ENCODE peak calls at places on chromosomes 12 and 14, in six cellular contexts. O is Calu3, K is body of pancreas, T is glutamatergic neuron, P is IMR-90, I is progenitor cell of endocrine pancreas. A is an unnamed sample.

GRCh38 chr14:69605761-69606160 is 5.6 kb upstream of the SUSD6 start:
- DNase-seq in I (no peak), P (no peak), T (no peak), O (no peak), K (no peak), A (no peak)

GRCh38 chr12:53047221-53048032 is 2.4 kb upstream of the TNS2 start:
- DNase-seq in P (peak; percentile 69), I (peak; percentile 79), K (peak; percentile 86), T (peak; percentile 83), O (peak; percentile 70), A (peak; percentile 65)

GRCh38 chr14:44662250-44662891 is 155.3 kb upstream of the FSCB start:
- DNase-seq in O (no peak), K (no peak), P (no peak), T (no peak), I (no peak), A (no peak)

GRCh38 chr12:108700833-108701450 is 30.4 kb downstream of the CORO1C start:
- DNase-seq in K (no peak), O (no peak), I (no peak), T (no peak), P (no peak), A (no peak)

GRCh38 chr14:100691395-100692025 is 35.2 kb upstream of the DLK1 start:
- DNase-seq in P (no peak), O (no peak), K (peak; percentile 53), I (no peak), T (no peak), A (no peak)

GRCh38 chr12:119061208-119061796 is 80.0 kb downstream of the SRRM4 start:
- DNase-seq in T (no peak), K (peak; percentile 86), O (peak; percentile 49), P (peak; percentile 7), I (peak; percentile 64), A (peak; percentile 77)

GRCh38 chr12:646303-647038 is 16.8 kb downstream of the NINJ2 start:
- DNase-seq in I (no peak), P (no peak), K (peak; percentile 26), T (no peak), O (no peak), A (no peak)

GRCh38 chr12:13288501-13288900 is 92.0 kb downstream of the EMP1 start:
- DNase-seq in I (no peak), T (no peak), P (peak; percentile 3), O (no peak), K (no peak), A (no peak)

GRCh38 chr14:93960108-93960475 is 16.3 kb downstream of the ASB2 start:
- DNase-seq in O (no peak), I (no peak), P (peak; percentile 4), K (no peak), T (no peak), A (no peak)

GRCh38 chr14:75452900-75453816 is 25.3 kb downstream of the JDP2 start:
- DNase-seq in I (peak; percentile 19), O (peak; percentile 57), K (peak; percentile 52), T (peak; percentile 31), P (peak; percentile 89), A (peak; percentile 36)

GRCh38 chr14:95614335-95614734 is 71.9 kb upstream of the TCL1B start:
- DNase-seq in I (no peak), P (no peak), T (no peak), O (no peak), K (peak; percentile 43), A (no peak)

GRCh38 chr12:94149781-94150482 is 1.6 kb downstream of the PLXNC1 start:
- DNase-seq in P (no peak), I (peak; percentile 20), T (peak; percentile 64), O (no peak), K (peak; percentile 53), A (no peak)

GRCh38 chr14:65850429-65851145 is 438.1 kb downstream of the FUT8 start:
- DNase-seq in P (no peak), T (no peak), K (no peak), I (no peak), O (no peak), A (no peak)

GRCh38 chr14:80095623-80096022 is 115.7 kb downstream of the DIO2 start:
- DNase-seq in T (no peak), O (no peak), I (no peak), P (peak; percentile 85), K (no peak), A (no peak)

GRCh38 chr12:22282283-22282682 is 52.2 kb downstream of the ST8SIA1 start:
- DNase-seq in K (no peak), P (peak; percentile 86), O (no peak), T (no peak), I (no peak), A (no peak)

GRCh38 chr14:33435911-33436310 is 497.2 kb downstream of the NPAS3 start:
- DNase-seq in O (no peak), P (peak; percentile 4), T (no peak), K (no peak), I (no peak), A (no peak)

GRCh38 chr14:33430414-33430813 is 491.7 kb downstream of the NPAS3 start:
- DNase-seq in O (no peak), P (no peak), I (no peak), T (no peak), K (no peak), A (no peak)

GRCh38 chr14:33432407-33433023 is 493.8 kb downstream of the NPAS3 start:
- DNase-seq in P (peak; percentile 18), K (peak; percentile 38), I (no peak), O (no peak), T (no peak), A (no peak)
- TF ChIP-seq CTCF in P (peak; percentile 40), K (peak; percentile 35), I (peak; percentile 48), O (no peak), T (peak; percentile 49), A (peak; percentile 72)

GRCh38 chr12:45426294-45426693 is 210.4 kb downstream of the ANO6 start:
- DNase-seq in I (no peak), K (no peak), O (no peak), T (no peak), P (no peak), A (no peak)
- TF ChIP-seq CTCF in I (no peak), K (no peak), O (no peak), T (no peak), P (no peak), A (no peak)

GRCh38 chr12:124497039-124497438 is 70.4 kb downstream of the NCOR2 start:
- DNase-seq in I (no peak), O (no peak), T (no peak), P (peak; percentile 88), K (no peak), A (no peak)

GRCh38 chr12:124498178-124498869 is 69.1 kb downstream of the NCOR2 start:
- DNase-seq in P (peak; percentile 88), T (no peak), O (no peak), I (no peak), K (no peak), A (no peak)

GRCh38 chr12:124496584-124496983 is 70.8 kb downstream of the NCOR2 start:
- DNase-seq in K (no peak), O (no peak), P (peak; percentile 28), T (no peak), I (no peak), A (no peak)

GRCh38 chr12:124498870-124499753 is 68.3 kb downstream of the NCOR2 start:
- DNase-seq in P (peak; percentile 67), T (no peak), O (no peak), K (no peak), I (no peak), A (no peak)

GRCh38 chr12:124497658-124498057 is 69.8 kb downstream of the NCOR2 start:
- DNase-seq in T (no peak), O (no peak), P (peak; percentile 96), K (peak; percentile 87), I (no peak), A (no peak)
- TF ChIP-seq CTCF in T (no peak), O (no peak), P (peak; percentile 4), K (no peak), I (no peak), A (no peak)

GRCh38 chr14:22875003-22875747 is 3.6 kb downstream of the LRP10 start:
- DNase-seq in T (no peak), O (no peak), P (no peak), K (no peak), I (no peak), A (no peak)

GRCh38 chr14:22870811-22871199 is 735 bp upstream of the LRP10 start:
- DNase-seq in O (no peak), P (no peak), I (no peak), K (no peak), T (no peak), A (no peak)

GRCh38 chr14:22871200-22871961 is at the start of gene LRP10:
- DNase-seq in K (peak; percentile 95), I (peak; percentile 85), P (peak; percentile 75), O (peak; percentile 95), T (peak; percentile 89), A (peak; percentile 80)

GRCh38 chr14:22871962-22872832 is 657 bp downstream of the LRP10 start:
- DNase-seq in T (peak; percentile 85), I (peak; percentile 85), P (peak; percentile 81), O (peak; percentile 86), K (peak; percentile 90), A (peak; percentile 84)

GRCh38 chr14:22872833-22873520 is 1.4 kb downstream of the LRP10 start:
- DNase-seq in O (no peak), K (no peak), P (no peak), I (no peak), T (no peak), A (no peak)
- TF ChIP-seq CTCF in O (no peak), K (no peak), P (no peak), I (no peak), T (peak; percentile 20), A (peak; percentile 2)